ENCODE peak calls at places on chromosomes 11 and 22, in eight cellular contexts. P is vagina, X is IMR-90, G is stomach, O is sigmoid colon, S is spleen, B is body of pancreas, N is Peyer's patch. Y is an unnamed sample. For H3K4me1, the result is how much of the 10 kb centered on the place peaks cover.

GRCh38 chr11:78038697-78039313 is 15.7 kb upstream of the KCTD14 start:
- DNase-seq in P (no peak), X (peak), G (peak), O (no peak), S (no peak), B (peak), N (peak), Y (peak)

GRCh38 chr22:48756146-48757111 is 1071.2 kb downstream of the BRD1 start:
- DNase-seq in P (peak), X (no peak), G (peak), O (peak), S (peak), B (no peak), N (peak), Y (no peak)

GRCh38 chr11:126060651-126061220 is 1.9 kb downstream of the CDON start:
- DNase-seq in P (no peak), X (no peak), G (no peak), O (no peak), S (no peak), B (no peak), N (no peak), Y (no peak)

GRCh38 chr11:20213790-20214189 is 53.5 kb upstream of the DBX1 start:
- DNase-seq in P (no peak), X (no peak), G (no peak), O (no peak), S (no peak), B (no peak), N (no peak), Y (no peak)

GRCh38 chr11:114163830-114164401 is 104.4 kb downstream of the ZBTB16 start:
- DNase-seq in P (no peak), X (no peak), G (no peak), O (peak), S (no peak), B (no peak), N (no peak), Y (no peak)

GRCh38 chr11:75500742-75501141 is 25.0 kb downstream of the GDPD5 start:
- DNase-seq in P (no peak), X (no peak), G (no peak), O (no peak), S (no peak), B (no peak), N (no peak), Y (no peak)

GRCh38 chr22:25100972-25101371 is 98.7 kb upstream of the CRYBB3 start:
- DNase-seq in P (no peak), X (no peak), G (no peak), O (no peak), S (no peak), B (no peak), N (no peak), Y (no peak)

GRCh38 chr22:20979243-20979809 is 2.8 kb upstream of the LZTR1 start:
- DNase-seq in P (no peak), X (peak), G (peak), O (peak), S (no peak), B (peak), N (peak), Y (peak)

GRCh38 chr11:96464695-96465307 is 75.0 kb downstream of the JRKL start:
- DNase-seq in P (no peak), X (peak), G (no peak), O (no peak), S (no peak), B (no peak), N (no peak), Y (no peak)

GRCh38 chr11:102886999-102887398 is 12.2 kb upstream of the MMP12 start:
- DNase-seq in P (no peak), X (no peak), G (no peak), O (no peak), S (no peak), B (no peak), N (no peak), Y (no peak)

GRCh38 chr22:48444320-48445112 is 1383.2 kb downstream of the BRD1 start:
- DNase-seq in P (no peak), X (no peak), G (no peak), O (no peak), S (peak), B (no peak), N (no peak), Y (no peak)

GRCh38 chr22:42340695-42341383 is 70.4 kb upstream of the TCF20 start:
- DNase-seq in P (no peak), X (no peak), G (no peak), O (peak), S (no peak), B (peak), N (no peak), Y (no peak)

GRCh38 chr22:43012390-43012789 is 2.6 kb downstream of the PACSIN2 start:
- DNase-seq in P (no peak), X (no peak), G (no peak), O (no peak), S (no peak), B (no peak), N (no peak), Y (no peak)

GRCh38 chr11:46246514-46246913 is 30.9 kb upstream of the CREB3L1 start:
- DNase-seq in P (no peak), X (peak), G (no peak), O (no peak), S (no peak), B (no peak), N (no peak), Y (no peak)

GRCh38 chr11:90134420-90135003 is at the start of gene NAALAD2:
- DNase-seq in P (no peak), X (peak), G (no peak), O (peak), S (peak), B (peak), N (peak), Y (peak)

GRCh38 chr11:59295435-59295834 is 63.3 kb upstream of the OR5AN1 start:
- DNase-seq in P (no peak), X (no peak), G (no peak), O (no peak), S (no peak), B (no peak), N (no peak), Y (no peak)

GRCh38 chr11:19121646-19122045 is 4.7 kb downstream of the ZDHHC13 start:
- DNase-seq in P (no peak), X (peak), G (no peak), O (no peak), S (no peak), B (no peak), N (no peak), Y (no peak)

GRCh38 chr11:124310746-124311145 is 3.0 kb downstream of the OR8D1 start:
- DNase-seq in P (no peak), X (peak), G (no peak), O (no peak), S (no peak), B (no peak), N (no peak), Y (no peak)

GRCh38 chr11:73085189-73085875 is 56.8 kb downstream of the FCHSD2 start:
- DNase-seq in P (no peak), X (peak), G (no peak), O (no peak), S (no peak), B (no peak), N (no peak), Y (no peak)

GRCh38 chr11:121890377-121890776 is 225.6 kb downstream of the BLID start:
- DNase-seq in P (no peak), X (peak), G (peak), O (no peak), S (no peak), B (no peak), N (no peak), Y (no peak)

GRCh38 chr11:69892237-69892985 is 73.2 kb upstream of the FGF3 start:
- DNase-seq in P (no peak), X (no peak), G (no peak), O (no peak), S (peak), B (no peak), N (no peak), Y (no peak)

GRCh38 chr11:107591446-107592236 is 694 bp downstream of the ELMOD1 start:
- DNase-seq in P (no peak), X (no peak), G (no peak), O (no peak), S (no peak), B (no peak), N (no peak), Y (no peak)

GRCh38 chr11:116874251-116874650 is 36.8 kb upstream of the APOA1 start:
- DNase-seq in P (no peak), X (peak), G (no peak), O (no peak), S (no peak), B (no peak), N (no peak), Y (peak)

GRCh38 chr11:40132881-40133280 is 1326.6 kb downstream of the LRRC4C start:
- DNase-seq in P (no peak), X (no peak), G (no peak), O (no peak), S (no peak), B (no peak), N (no peak), Y (no peak)

GRCh38 chr11:12042215-12042676 is 33.8 kb upstream of the DKK3 start:
- DNase-seq in P (peak), X (peak), G (no peak), O (no peak), S (no peak), B (no peak), N (no peak), Y (no peak)

GRCh38 chr11:125091247-125091876 is 20.1 kb downstream of the TMEM218 start:
- DNase-seq in P (peak), X (peak), G (no peak), O (peak), S (peak), B (peak), N (no peak), Y (peak)

GRCh38 chr22:41009222-41009948 is 58.2 kb downstream of the RBX1 start:
- DNase-seq in P (no peak), X (peak), G (no peak), O (no peak), S (no peak), B (no peak), N (no peak), Y (no peak)

GRCh38 chr11:119192111-119192510 is 6.8 kb downstream of the NHERF4 start:
- DNase-seq in P (no peak), X (no peak), G (no peak), O (no peak), S (peak), B (no peak), N (no peak), Y (no peak)

GRCh38 chr11:62025429-62026105 is 58.1 kb upstream of the FTH1 start:
- DNase-seq in P (peak), X (peak), G (peak), O (peak), S (peak), B (peak), N (peak), Y (peak)

GRCh38 chr22:44088976-44089570 is 65.0 kb downstream of the PARVB start:
- DNase-seq in P (no peak), X (peak), G (no peak), O (peak), S (no peak), B (no peak), N (no peak), Y (peak)

GRCh38 chr11:58058276-58059010 is 27.7 kb downstream of the OR6Q1 start:
- DNase-seq in P (no peak), X (no peak), G (peak), O (no peak), S (no peak), B (peak), N (peak), Y (no peak)

GRCh38 chr22:36383110-36383581 is 4.6 kb downstream of the MYH9 start:
- DNase-seq in P (no peak), X (peak), G (peak), O (no peak), S (peak), B (peak), N (no peak), Y (peak)

GRCh38 chr11:101466352-101466751 is 117.5 kb downstream of the TRPC6 start:
- DNase-seq in P (no peak), X (no peak), G (no peak), O (no peak), S (peak), B (peak), N (no peak), Y (peak)

GRCh38 chr11:72605958-72606357 is 68.3 kb downstream of the PDE2A start:
- DNase-seq in P (no peak), X (no peak), G (no peak), O (no peak), S (no peak), B (no peak), N (no peak), Y (no peak)

GRCh38 chr22:23034621-23035556 is 35.4 kb upstream of the GNAZ start:
- DNase-seq in P (no peak), X (no peak), G (no peak), O (no peak), S (no peak), B (no peak), N (no peak), Y (no peak)

GRCh38 chr11:8333431-8334401 is 70.0 kb upstream of the LMO1 start:
- DNase-seq in P (no peak), X (no peak), G (no peak), O (no peak), S (no peak), B (no peak), N (no peak), Y (peak)

GRCh38 chr11:63609971-63610580 is 4.2 kb downstream of the PLAAT3 start:
- DNase-seq in P (no peak), X (no peak), G (peak), O (peak), S (no peak), B (no peak), N (no peak), Y (no peak)

GRCh38 chr11:96167233-96167632 is 175.8 kb downstream of the MAML2 start:
- DNase-seq in P (no peak), X (no peak), G (no peak), O (no peak), S (no peak), B (no peak), N (no peak), Y (no peak)

GRCh38 chr22:44278234-44279058 is 34.3 kb downstream of the SHISAL1 start:
- DNase-seq in P (no peak), X (no peak), G (no peak), O (no peak), S (no peak), B (no peak), N (no peak), Y (no peak)

GRCh38 chr22:20783844-20784723 is 10.2 kb downstream of the SERPIND1 start:
- DNase-seq in P (no peak), X (peak), G (no peak), O (no peak), S (no peak), B (peak), N (no peak), Y (peak)

GRCh38 chr22:18970948-18971315 is 34.8 kb upstream of the PRODH start:
- DNase-seq in P (no peak), X (no peak), G (no peak), O (no peak), S (no peak), B (no peak), N (no peak), Y (no peak)
- H3K4me3 ChIP-seq in P (peak), X (no peak), G (peak), O (no peak), S (peak), B (peak), N (peak), Y (peak)

DNA sequence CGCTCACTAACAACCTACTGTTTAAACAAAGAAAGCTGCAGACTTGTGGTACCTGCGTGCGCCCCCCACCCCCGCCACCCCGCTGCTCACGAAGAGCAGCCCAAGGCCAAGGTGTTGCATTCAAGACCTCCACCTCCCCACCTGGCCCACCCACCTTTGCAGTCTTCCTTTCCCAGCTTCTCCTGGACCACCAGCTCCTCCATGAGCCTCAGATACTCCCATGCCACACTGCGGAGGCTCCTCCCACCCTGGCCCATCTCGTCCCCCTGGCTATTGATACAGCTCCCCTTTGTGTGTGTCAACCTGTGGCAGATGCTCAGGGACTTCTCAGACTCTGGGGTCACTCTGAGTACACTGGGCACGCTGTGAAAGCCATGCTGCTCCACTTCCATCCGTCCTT is 3.9 kb downstream of the CDPF1 start:
- DNase-seq in P (no peak), X (no peak), G (no peak), O (no peak), S (no peak), B (no peak), N (no peak), Y (no peak)
- H3K4me1 ChIP-seq in P (under half), X (under half), G (under half), O (under half), S (under half), B (under half), N (under half), Y (under half)

DNA sequence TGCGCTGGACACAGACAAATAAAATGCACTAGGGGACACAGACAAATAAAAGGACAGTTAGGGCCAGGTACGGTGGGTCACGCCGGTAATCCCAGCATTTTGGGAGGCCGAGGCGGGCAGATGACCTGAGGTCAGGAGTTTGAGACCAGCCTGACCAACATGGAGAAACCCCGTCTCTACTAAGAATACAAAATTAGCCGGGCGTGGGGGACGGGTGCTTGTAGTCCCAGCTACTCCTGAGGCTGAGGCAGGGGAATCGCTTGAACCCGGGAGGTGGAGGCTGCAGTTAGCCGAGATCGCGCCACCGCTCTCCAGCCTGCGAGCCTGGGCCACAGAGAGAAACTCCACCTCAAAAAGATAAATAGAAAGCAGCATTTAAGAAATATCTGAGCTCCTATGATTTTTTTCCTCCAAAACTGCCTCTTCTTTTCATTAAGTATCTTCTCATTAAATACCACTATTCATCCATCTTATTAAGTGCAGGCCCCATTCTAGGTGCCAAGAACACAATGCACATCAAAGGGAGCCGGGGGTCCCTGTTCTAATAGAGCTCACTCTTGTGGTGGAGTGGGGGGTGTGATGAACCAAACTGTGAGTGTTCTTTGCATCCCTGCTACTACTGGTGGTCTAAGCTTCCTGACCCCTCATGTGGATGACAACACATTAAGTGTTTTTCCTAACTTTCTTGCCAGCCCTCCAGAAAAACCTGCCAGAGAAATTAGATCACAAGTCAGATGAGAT is 766 bp upstream of the ZNHIT2 start:
- DNase-seq in P (peak), X (no peak), G (no peak), O (peak), S (peak), B (no peak), N (no peak), Y (no peak)
- TF ChIP-seq POLR2A in P (no peak), X (no peak), G (no peak), O (no peak), S (no peak), B (no peak), N (no peak), Y (no peak)

GRCh38 chr11:2987881-2988280 is 4.2 kb downstream of the NAP1L4 start:
- DNase-seq in P (no peak), X (no peak), G (no peak), O (no peak), S (no peak), B (no peak), N (no peak), Y (no peak)
- H3K4me3 ChIP-seq in P (peak), X (no peak), G (peak), O (no peak), S (peak), B (no peak), N (no peak), Y (no peak)